ENCODE peak calls at places on chromosomes 3 and 15, in six cellular contexts. A is tibial artery, E is adrenal gland, G is nephron progenitor cell, U is sigmoid colon, J is psoas muscle. I is an unnamed sample.

GRCh38 chr3:111324142-111324541 is 217.9 kb upstream of the CD96 start:
- DNase-seq in A (no peak), E (no peak), G (no peak), U (no peak), J (no peak), I (no peak)

GRCh38 chr3:182414586-182414985 is 378.7 kb upstream of the ATP11B start:
- DNase-seq in A (no peak), E (no peak), G (peak), U (no peak), J (no peak), I (no peak)

GRCh38 chr15:86691091-86691490 is 611.4 kb downstream of the AGBL1 start:
- DNase-seq in A (no peak), E (no peak), G (no peak), U (no peak), J (no peak), I (no peak)

GRCh38 chr3:197501879-197502620 is 53.7 kb downstream of the BDH1 start:
- DNase-seq in A (no peak), E (peak), G (peak), U (no peak), J (no peak), I (no peak)

GRCh38 chr3:25618043-25618442 is 46.7 kb downstream of the TOP2B start:
- DNase-seq in A (no peak), E (no peak), G (no peak), U (no peak), J (no peak), I (no peak)

GRCh38 chr15:100616700-100617099 is 14.3 kb downstream of the ASB7 start:
- DNase-seq in A (no peak), E (no peak), G (no peak), U (no peak), J (no peak), I (no peak)

GRCh38 chr3:170429050-170429449 is 10.4 kb downstream of the CLDN11 start:
- DNase-seq in A (no peak), E (no peak), G (no peak), U (no peak), J (no peak), I (no peak)

GRCh38 chr3:25678581-25678980 is 13.9 kb upstream of the TOP2B start:
- DNase-seq in A (no peak), E (no peak), G (no peak), U (no peak), J (no peak), I (no peak)

GRCh38 chr15:63191895-63192603 is 2.6 kb downstream of the RAB8B start:
- DNase-seq in A (no peak), E (no peak), G (no peak), U (no peak), J (no peak), I (no peak)

GRCh38 chr3:115975353-115975752 is 352.0 kb downstream of the GAP43 start:
- DNase-seq in A (no peak), E (no peak), G (no peak), U (no peak), J (no peak), I (no peak)

GRCh38 chr3:30354972-30355371 is 251.4 kb upstream of the TGFBR2 start:
- DNase-seq in A (no peak), E (no peak), G (no peak), U (no peak), J (no peak), I (no peak)

GRCh38 chr3:9715764-9716437 is 12.3 kb downstream of the CPNE9 start:
- DNase-seq in A (peak), E (peak), G (no peak), U (peak), J (peak), I (no peak)

GRCh38 chr15:34342737-34343575 is at the start of the genes NOP10 and NUTM1:
- DNase-seq in A (peak), E (peak), G (peak), U (peak), J (peak), I (no peak)

GRCh38 chr3:61684386-61684785 is 123.0 kb downstream of the PTPRG start:
- DNase-seq in A (no peak), E (no peak), G (no peak), U (no peak), J (no peak), I (no peak)

GRCh38 chr3:55468251-55468650 is 18.9 kb downstream of the WNT5A start:
- DNase-seq in A (no peak), E (no peak), G (no peak), U (no peak), J (no peak), I (no peak)

GRCh38 chr3:158471639-158472294 is 99.2 kb upstream of the MLF1 start:
- DNase-seq in A (no peak), E (no peak), G (no peak), U (no peak), J (no peak), I (no peak)

GRCh38 chr3:23276913-23277658 is 74.0 kb downstream of the UBE2E2 start:
- DNase-seq in A (no peak), E (no peak), G (no peak), U (no peak), J (no peak), I (no peak)

GRCh38 chr15:33565099-33565498 is 254.3 kb downstream of the RYR3 start:
- DNase-seq in A (no peak), E (no peak), G (no peak), U (no peak), J (no peak), I (no peak)

GRCh38 chr3:55664387-55664786 is 177.3 kb upstream of the WNT5A start:
- DNase-seq in A (no peak), E (no peak), G (peak), U (no peak), J (no peak), I (no peak)

GRCh38 chr3:73060302-73060723 is 1.1 kb upstream of the EBLN2 start:
- DNase-seq in A (no peak), E (no peak), G (no peak), U (no peak), J (no peak), I (no peak)

GRCh38 chr15:78093242-78094020 is 1.1 kb downstream of the SH2D7 start:
- DNase-seq in A (no peak), E (no peak), G (no peak), U (peak), J (no peak), I (peak)

GRCh38 chr15:90230071-90230494 is 3.7 kb downstream of the CIB1 start:
- DNase-seq in A (no peak), E (peak), G (no peak), U (no peak), J (peak), I (no peak)

GRCh38 chr3:168807426-168807825 is 711.7 kb upstream of the GOLIM4 start:
- DNase-seq in A (no peak), E (no peak), G (peak), U (no peak), J (no peak), I (no peak)

GRCh38 chr3:21390856-21391255 is 360.2 kb downstream of the ZNF385D start:
- DNase-seq in A (no peak), E (no peak), G (no peak), U (no peak), J (no peak), I (no peak)

GRCh38 chr15:51334011-51334426 is 4.4 kb downstream of the CYP19A1 start:
- DNase-seq in A (no peak), E (no peak), G (no peak), U (no peak), J (no peak), I (no peak)

GRCh38 chr3:52372822-52373504 is 56.8 kb downstream of the DNAH1 start:
- DNase-seq in A (peak), E (no peak), G (peak), U (no peak), J (peak), I (no peak)

GRCh38 chr3:77254967-77255831 is 215.3 kb downstream of the ROBO2 start:
- DNase-seq in A (no peak), E (peak), G (peak), U (no peak), J (no peak), I (no peak)

GRCh38 chr3:65142476-65142875 is 454.7 kb upstream of the ADAMTS9 start:
- DNase-seq in A (no peak), E (no peak), G (no peak), U (no peak), J (no peak), I (no peak)

GRCh38 chr3:120646771-120647449 is 35.1 kb downstream of the HGD start:
- DNase-seq in A (no peak), E (no peak), G (no peak), U (no peak), J (no peak), I (no peak)

GRCh38 chr15:39188930-39189329 is 391.9 kb upstream of the THBS1 start:
- DNase-seq in A (no peak), E (no peak), G (no peak), U (no peak), J (no peak), I (no peak)

DNA sequence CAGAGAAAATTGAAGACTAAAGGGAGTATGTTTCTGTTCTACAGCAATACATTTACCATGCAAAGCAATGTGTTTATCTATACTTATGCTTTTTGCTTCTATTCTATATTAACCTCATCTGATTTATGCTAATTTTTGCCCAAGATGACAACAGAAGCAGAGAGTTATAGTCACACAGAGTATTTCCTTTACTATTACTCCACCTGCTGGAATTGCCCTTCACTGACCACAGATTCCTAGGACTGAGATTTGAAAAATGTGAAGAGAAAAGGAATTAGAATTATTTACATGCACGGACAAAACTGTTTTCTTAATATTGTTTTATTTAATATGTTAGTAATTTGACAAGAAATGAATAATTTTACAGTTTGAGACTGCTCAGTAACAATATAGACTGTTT is 745.6 kb downstream of the VGLL3 start:
- DNase-seq in A (no peak), E (no peak), G (no peak), U (no peak), J (no peak), I (no peak)
- TF ChIP-seq CTCF in A (no peak), E (no peak), G (peak), U (peak), J (no peak), I (peak)

DNA sequence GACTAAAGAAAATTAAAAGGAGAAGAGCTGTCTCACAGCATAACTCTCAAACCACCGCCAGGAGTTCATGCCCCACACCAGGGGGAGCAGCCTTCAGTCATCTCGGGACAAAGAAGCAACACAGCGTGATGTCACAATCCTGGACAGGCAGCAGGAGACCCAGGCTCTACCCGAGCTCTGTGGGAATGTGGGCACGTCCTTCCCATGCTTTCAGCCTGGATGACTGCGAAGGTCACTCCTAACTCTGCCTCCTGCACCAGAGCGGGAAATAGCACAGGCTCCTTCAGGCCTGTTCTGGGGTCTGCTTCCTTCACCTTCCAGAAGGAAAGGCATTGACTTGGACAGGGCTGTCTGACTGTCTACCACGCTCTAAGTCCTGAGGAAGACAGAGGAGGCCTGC is 31.3 kb downstream of the NOX5 start:
- DNase-seq in A (no peak), E (no peak), G (peak), U (no peak), J (no peak), I (no peak)
- TF ChIP-seq CTCF in A (no peak), E (no peak), G (no peak), U (no peak), J (no peak), I (peak)

GRCh38 chr15:84828433-84828908 is 11.3 kb downstream of the ALPK3 start:
- DNase-seq in A (no peak), E (no peak), G (no peak), U (peak), J (no peak), I (no peak)

GRCh38 chr15:84823580-84823878 is 6.4 kb downstream of the ALPK3 start:
- DNase-seq in A (no peak), E (no peak), G (no peak), U (no peak), J (no peak), I (no peak)

GRCh38 chr15:84824260-84824690 is 7.1 kb downstream of the ALPK3 start:
- DNase-seq in A (peak), E (no peak), G (no peak), U (peak), J (peak), I (no peak)

GRCh38 chr15:84827246-84827645 is 10.1 kb downstream of the ALPK3 start:
- DNase-seq in A (no peak), E (no peak), G (no peak), U (no peak), J (no peak), I (no peak)

DNA sequence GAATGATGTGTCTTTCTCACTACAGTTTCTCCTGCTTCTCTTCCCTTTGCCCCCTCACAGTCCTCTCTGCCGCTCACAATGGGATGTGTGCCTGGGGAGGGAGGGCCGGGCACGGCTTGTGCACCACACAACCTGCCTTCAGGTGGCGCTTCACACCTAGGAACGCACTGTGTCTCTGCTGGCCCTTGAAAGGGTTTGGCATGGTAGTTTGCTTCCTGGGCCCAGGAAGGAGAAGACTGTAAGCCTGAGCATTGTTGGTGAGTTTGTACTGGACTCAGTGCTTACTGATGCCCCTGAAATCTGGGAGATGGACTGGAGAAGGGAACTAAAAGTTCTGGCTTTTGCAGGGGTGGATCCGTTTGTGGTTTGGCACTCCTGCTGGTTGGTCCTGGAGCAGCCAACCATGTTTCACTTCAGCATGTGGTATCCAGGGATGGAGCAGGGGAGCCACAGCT is 9.2 kb downstream of the ALPK3 start:
- DNase-seq in A (peak), E (no peak), G (no peak), U (no peak), J (peak), I (no peak)
- TF ChIP-seq CTCF in A (no peak), E (peak), G (peak), U (no peak), J (peak), I (peak)

GRCh38 chr15:35724626-35725025 is 178.7 kb upstream of the DPH6 start:
- DNase-seq in A (no peak), E (no peak), G (no peak), U (no peak), J (no peak), I (no peak)
- TF ChIP-seq CTCF in A (no peak), E (no peak), G (no peak), U (no peak), J (no peak), I (no peak)

DNA sequence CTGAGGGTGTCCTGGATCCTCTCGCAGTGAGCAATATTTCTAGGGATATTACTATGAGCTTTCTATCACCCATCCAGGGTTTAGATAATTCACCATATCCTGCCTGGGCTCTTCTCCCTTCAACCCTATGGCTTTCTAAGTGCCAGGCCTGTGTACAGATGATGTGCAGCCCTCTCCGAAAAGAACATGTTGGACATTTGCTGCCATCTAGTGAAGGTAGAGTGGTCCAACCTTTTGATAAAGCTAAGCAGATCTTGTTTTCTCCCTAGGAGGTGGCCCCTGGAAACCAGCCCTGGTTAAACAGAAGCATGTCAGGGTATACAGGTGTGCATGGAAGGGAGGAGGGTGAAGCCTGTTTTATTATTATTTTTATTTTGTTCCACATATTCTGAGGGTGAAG is 27.9 kb upstream of the SCN10A start:
- DNase-seq in A (no peak), E (no peak), G (no peak), U (no peak), J (no peak), I (no peak)
- TF ChIP-seq CTCF in A (peak), E (peak), G (peak), U (no peak), J (peak), I (peak)

GRCh38 chr15:49605588-49605987 is 15.0 kb downstream of the FAM227B start:
- DNase-seq in A (no peak), E (no peak), G (no peak), U (no peak), J (no peak), I (peak)

GRCh38 chr15:49610166-49610918 is 10.3 kb downstream of the FAM227B start:
- DNase-seq in A (no peak), E (no peak), G (no peak), U (no peak), J (no peak), I (no peak)

GRCh38 chr15:49604625-49605409 is 15.8 kb downstream of the FAM227B start:
- DNase-seq in A (no peak), E (no peak), G (no peak), U (no peak), J (no peak), I (peak)

GRCh38 chr15:49606594-49606993 is 14.0 kb downstream of the FAM227B start:
- DNase-seq in A (no peak), E (no peak), G (no peak), U (no peak), J (no peak), I (no peak)
- TF ChIP-seq CTCF in A (no peak), E (no peak), G (no peak), U (no peak), J (no peak), I (no peak)

GRCh38 chr3:135503429-135504083 is 462.0 kb upstream of the PPP2R3A start:
- DNase-seq in A (peak), E (peak), G (peak), U (peak), J (peak), I (peak)
- TF ChIP-seq CTCF in A (peak), E (peak), G (peak), U (peak), J (peak), I (peak)

DNA sequence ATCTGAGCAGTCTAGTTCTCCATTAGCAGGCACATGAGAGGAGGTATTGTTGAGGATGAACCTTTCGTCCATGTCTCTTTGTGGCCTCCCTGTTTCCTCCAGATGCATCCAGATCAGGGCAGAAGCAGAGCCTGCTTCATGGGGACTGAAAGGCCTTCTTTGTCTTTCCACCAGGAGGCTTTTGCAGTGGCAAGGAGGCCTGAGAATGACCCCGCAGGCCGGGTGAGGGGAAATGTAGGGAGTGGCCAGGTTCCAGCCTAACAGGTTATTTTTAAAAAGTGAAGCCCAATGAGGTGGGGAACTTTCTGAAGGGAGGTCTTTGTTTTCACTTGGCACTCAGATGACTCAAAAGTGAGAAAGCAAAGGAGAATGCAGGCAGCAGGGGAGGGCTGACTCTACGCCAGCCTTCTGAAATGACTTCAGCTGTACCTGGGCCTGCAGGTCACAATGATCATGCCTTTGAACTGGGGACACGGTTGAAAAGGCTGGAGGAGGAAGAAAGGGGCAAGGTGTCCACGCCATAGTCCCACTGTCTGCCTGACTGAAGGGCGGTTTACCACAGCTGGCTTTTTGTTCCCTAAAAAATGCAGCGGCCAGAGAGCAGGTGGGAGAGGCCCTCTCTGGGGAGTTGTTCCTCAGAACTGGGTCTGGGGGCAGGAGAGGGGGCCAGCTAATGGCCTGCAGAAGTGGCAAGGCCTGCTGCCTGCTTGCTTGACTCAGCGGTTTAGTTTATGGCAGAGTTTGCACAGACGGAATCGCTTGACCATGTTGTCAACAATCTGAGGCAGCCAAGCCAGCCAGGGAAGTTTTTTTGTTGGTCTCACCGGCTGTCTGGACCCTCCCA is 28.7 kb downstream of the CMTM7 start:
- DNase-seq in A (no peak), E (no peak), G (no peak), U (no peak), J (no peak), I (no peak)
- TF ChIP-seq CTCF in A (no peak), E (no peak), G (no peak), U (no peak), J (no peak), I (peak)

GRCh38 chr3:69452295-69452694 is 66.4 kb upstream of the FRMD4B start:
- DNase-seq in A (no peak), E (no peak), G (no peak), U (no peak), J (no peak), I (no peak)

GRCh38 chr3:69446402-69447072 is 60.6 kb upstream of the FRMD4B start:
- DNase-seq in A (no peak), E (no peak), G (no peak), U (no peak), J (no peak), I (no peak)

GRCh38 chr3:69454204-69454787 is 68.4 kb upstream of the FRMD4B start:
- DNase-seq in A (no peak), E (no peak), G (no peak), U (no peak), J (no peak), I (no peak)

DNA sequence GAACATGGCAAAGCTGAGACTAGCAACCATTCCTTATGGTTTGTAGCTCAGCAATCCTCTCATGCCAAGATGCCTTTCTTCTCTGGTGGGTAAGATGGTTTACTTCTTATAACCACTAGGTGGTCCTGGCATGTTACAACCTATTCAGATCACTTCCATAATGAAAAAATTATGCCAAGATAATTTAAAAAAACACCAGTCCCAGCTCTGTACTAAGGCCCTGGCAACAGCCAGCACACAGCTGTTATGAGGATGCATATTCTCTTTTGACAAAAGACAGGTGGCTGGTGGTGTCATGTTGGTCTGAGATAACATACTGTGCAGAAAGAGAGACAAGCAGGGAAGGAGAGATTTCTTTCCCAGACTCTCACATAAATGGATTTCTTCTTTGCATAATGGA is 65.7 kb upstream of the FRMD4B start:
- DNase-seq in A (no peak), E (no peak), G (no peak), U (no peak), J (no peak), I (no peak)
- TF ChIP-seq CTCF in A (no peak), E (no peak), G (no peak), U (no peak), J (peak), I (peak)